ENCODE peak calls at places on chromosomes 5 and 9, in five cellular contexts. N is heart left ventricle, U is endothelial cell, G is body of pancreas, O is spleen. X is an unnamed sample.

GRCh38 chr9:80204054-80204453 is 632.3 kb downstream of the TLE4 start:
- DNase-seq in N (no peak), U (no peak), G (no peak), O (no peak), X (no peak)

GRCh38 chr5:159102294-159102934 is 2.7 kb upstream of the EBF1 start:
- DNase-seq in N (no peak), U (no peak), G (no peak), O (no peak), X (no peak)

GRCh38 chr9:137233143-137233980 is 2.7 kb downstream of the SLC34A3 start:
- DNase-seq in N (no peak), U (no peak), G (no peak), O (no peak), X (no peak)

GRCh38 chr9:92276223-92277007 is 17.1 kb downstream of the IARS1 start:
- DNase-seq in N (no peak), U (peak; percentile 19), G (no peak), O (no peak), X (no peak)

GRCh38 chr9:128105538-128106175 is 21.9 kb downstream of the PTGES2 start:
- DNase-seq in N (no peak), U (no peak), G (no peak), O (peak; percentile 60), X (no peak)

GRCh38 chr9:96176901-96177718 is 124.9 kb downstream of the HSD17B3 start:
- DNase-seq in N (no peak), U (no peak), G (peak; percentile 43), O (no peak), X (no peak)

GRCh38 chr5:32709789-32710334 is 1.3 kb upstream of the NPR3 start:
- DNase-seq in N (peak; percentile 71), U (peak; percentile 74), G (peak; percentile 61), O (peak; percentile 79), X (peak; percentile 85)

GRCh38 chr5:14816999-14817761 is 54.4 kb downstream of the ANKH start:
- DNase-seq in N (no peak), U (no peak), G (no peak), O (no peak), X (peak; percentile 78)

GRCh38 chr9:35760651-35761050 is 6.6 kb upstream of the MSMP start:
- DNase-seq in N (no peak), U (peak; percentile 28), G (peak; percentile 60), O (no peak), X (no peak)

GRCh38 chr5:50744761-50745160 is 78.3 kb downstream of the PARP8 start:
- DNase-seq in N (no peak), U (no peak), G (no peak), O (no peak), X (peak; percentile 38)

GRCh38 chr5:9207820-9208418 is 338.0 kb downstream of the SEMA5A start:
- DNase-seq in N (no peak), U (no peak), G (no peak), O (no peak), X (peak; percentile 56)

GRCh38 chr5:75048457-75048953 is 3.9 kb downstream of the GCNT4 start:
- DNase-seq in N (no peak), U (no peak), G (no peak), O (no peak), X (no peak)

GRCh38 chr5:154087260-154087659 is 48.5 kb downstream of the MFAP3 start:
- DNase-seq in N (no peak), U (no peak), G (no peak), O (no peak), X (no peak)

GRCh38 chr9:111036068-111036789 is 2.0 kb downstream of the LPAR1 start:
- DNase-seq in N (peak; percentile 35), U (peak; percentile 70), G (peak; percentile 65), O (peak; percentile 80), X (peak; percentile 47)

GRCh38 chr5:80713640-80714039 is 58.9 kb upstream of the DHFR start:
- DNase-seq in N (no peak), U (no peak), G (no peak), O (no peak), X (no peak)

GRCh38 chr5:180618830-180619562 is 27.7 kb upstream of the SCGB3A1 start:
- DNase-seq in N (no peak), U (peak; percentile 52), G (no peak), O (no peak), X (no peak)

GRCh38 chr5:109049565-109049964 is 301.9 kb downstream of the FER start:
- DNase-seq in N (no peak), U (no peak), G (no peak), O (no peak), X (no peak)

GRCh38 chr5:77935516-77936364 is 159.6 kb upstream of the TBCA start:
- DNase-seq in N (no peak), U (no peak), G (no peak), O (no peak), X (peak; percentile 17)

GRCh38 chr9:113794721-113795120 is 81.4 kb upstream of the ZNF618 start:
- DNase-seq in N (no peak), U (no peak), G (no peak), O (no peak), X (no peak)

GRCh38 chr9:113910036-113910639 is 34.0 kb downstream of the ZNF618 start:
- DNase-seq in N (no peak), U (no peak), G (peak; percentile 93), O (no peak), X (no peak)

GRCh38 chr5:140358738-140359310 is 1.2 kb upstream of the SLC4A9 start:
- DNase-seq in N (no peak), U (peak; percentile 66), G (no peak), O (no peak), X (peak; percentile 43)
- TF ChIP-seq CTCF in N (peak; percentile 9), U (peak; percentile 62), G (no peak), O (no peak), X (peak; percentile 80)

DNA sequence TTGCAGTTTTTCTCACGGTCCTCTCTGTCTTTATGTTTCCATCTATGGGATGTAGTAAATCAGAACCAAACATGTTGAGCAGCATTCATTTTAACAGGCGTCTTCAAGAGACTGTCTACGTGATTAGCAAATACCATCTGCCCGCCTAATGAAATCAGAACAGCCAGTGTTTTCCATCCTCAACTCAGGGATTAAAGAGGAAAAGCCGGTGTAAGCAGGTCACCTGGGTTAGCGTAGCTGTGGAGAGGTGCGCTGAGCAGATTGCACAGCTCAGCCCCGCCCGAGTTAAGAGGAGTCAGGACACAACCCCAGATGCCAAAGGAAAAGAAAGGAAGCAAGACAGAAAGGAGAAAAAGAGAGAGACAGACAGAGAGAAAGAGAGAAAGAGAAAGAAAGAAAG is 54.3 kb upstream of the ANKRD33B start:
- DNase-seq in N (no peak), U (no peak), G (no peak), O (no peak), X (no peak)
- TF ChIP-seq CTCF in N (no peak), U (no peak), G (no peak), O (no peak), X (no peak)

DNA sequence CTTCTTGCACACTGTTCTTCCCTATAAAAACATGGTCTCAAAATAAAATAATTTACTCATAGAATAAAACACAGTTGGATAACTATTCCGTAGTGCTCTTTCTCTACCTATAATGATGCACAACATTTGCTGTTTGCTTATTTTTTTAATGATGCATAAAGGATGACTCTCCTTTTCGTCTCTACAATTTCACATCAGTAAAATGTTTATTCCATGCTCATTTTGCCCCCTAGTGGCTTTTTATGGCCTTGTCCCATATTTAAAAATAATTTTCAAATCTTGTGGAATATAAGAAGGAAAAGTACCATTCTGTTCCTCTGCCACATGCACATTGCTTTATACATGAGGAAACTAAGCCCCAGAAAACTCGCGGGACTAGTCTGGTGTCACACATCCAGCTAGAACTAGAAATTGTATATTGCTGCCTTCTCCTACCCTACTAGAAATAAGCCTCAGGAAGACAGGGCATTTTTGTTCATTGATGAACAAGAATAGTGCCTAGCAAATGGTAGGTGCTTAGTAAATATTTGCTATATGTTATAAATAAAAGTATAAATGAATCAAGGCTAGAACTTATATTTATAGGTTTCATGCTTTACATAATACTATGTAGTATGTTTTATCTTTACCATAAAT is 12.7 kb downstream of the KCTD16 start:
- DNase-seq in N (no peak), U (no peak), G (no peak), O (no peak), X (peak; percentile 69)
- TF ChIP-seq CTCF in N (peak; percentile 65), U (peak; percentile 77), G (peak; percentile 9), O (peak; percentile 46), X (peak; percentile 89)

DNA sequence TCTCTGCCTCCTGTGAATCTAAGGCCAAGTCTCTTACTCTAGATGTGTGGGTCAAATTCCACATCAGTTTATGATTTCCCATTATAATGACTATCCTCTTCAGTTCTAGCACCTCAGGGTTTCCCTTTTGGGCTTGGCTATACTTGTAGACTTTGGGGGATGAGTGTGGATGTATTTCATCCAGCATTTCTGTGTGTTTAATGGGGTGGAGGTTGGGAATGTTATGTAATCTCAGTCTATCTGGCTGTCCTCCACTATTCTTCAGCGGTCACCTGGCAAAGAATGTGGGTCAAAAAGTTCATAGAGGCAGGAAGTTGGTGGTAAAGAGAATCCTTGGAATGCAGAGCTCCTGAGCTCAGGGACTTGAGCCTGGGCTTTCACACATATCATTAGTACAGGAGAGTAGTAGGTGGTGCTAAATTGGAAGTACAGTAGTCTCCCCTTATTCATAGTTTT is 64.9 kb downstream of the CFAP95 start:
- DNase-seq in N (no peak), U (no peak), G (no peak), O (no peak), X (no peak)
- TF ChIP-seq CTCF in N (no peak), U (no peak), G (no peak), O (no peak), X (no peak)

DNA sequence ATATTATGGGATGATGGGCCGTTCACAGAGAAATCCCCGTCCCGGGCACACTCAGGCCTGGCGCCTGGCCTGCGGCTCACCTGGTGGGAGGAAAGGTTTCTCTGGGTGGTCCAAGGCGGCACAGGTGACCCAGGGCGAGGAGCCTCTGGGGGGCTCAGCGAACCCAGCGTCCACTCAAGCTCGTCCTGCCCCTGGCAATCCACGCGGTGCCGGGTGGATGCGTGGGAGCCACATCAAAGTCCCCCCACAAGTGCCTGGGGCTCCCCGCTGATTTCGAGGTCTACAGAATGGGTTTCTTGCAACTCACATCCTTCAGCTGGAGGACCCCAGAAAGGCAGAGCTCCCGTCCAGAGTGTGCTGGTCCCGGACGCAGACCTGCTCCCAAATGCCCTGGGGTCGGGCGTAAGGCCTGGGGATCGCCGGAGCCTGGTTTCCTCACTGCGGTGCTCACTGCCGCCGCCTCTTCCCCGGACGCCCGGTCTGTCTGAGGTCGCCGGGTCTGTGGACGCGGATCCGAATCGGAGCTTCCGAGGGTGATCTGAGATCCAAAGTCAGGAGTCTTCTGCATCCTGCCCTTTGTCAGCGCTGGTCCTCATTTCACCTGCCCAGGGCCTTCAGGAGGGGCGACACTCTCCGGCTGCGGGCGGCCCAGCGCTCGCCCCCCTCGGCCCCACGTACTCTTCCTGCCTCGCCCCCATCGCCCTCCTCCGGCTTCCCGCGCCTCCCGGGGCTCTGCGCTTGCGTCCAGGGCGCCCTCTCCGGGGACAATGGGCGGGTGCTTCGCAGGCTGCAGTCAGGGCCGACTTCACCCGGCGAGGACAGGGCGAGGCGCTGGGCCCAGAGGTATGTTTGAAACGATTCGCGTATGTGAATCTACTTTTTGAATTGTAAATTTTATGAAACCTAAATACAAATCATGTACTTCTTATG is 20.0 kb upstream of the RUFY1 start:
- DNase-seq in N (peak; percentile 83), U (peak; percentile 73), G (peak; percentile 46), O (peak; percentile 95), X (no peak)
- TF ChIP-seq CTCF in N (peak; percentile 24), U (no peak), G (no peak), O (no peak), X (peak; percentile 23)

GRCh38 chr9:289121-289520 is 74.5 kb downstream of the DOCK8 start:
- DNase-seq in N (no peak), U (no peak), G (no peak), O (no peak), X (no peak)

GRCh38 chr9:297795-298119 is 83.1 kb downstream of the DOCK8 start:
- DNase-seq in N (no peak), U (no peak), G (no peak), O (no peak), X (no peak)

GRCh38 chr9:297104-297794 is 82.6 kb downstream of the DOCK8 start:
- DNase-seq in N (peak; percentile 18), U (no peak), G (peak; percentile 31), O (peak; percentile 82), X (no peak)

GRCh38 chr9:292915-293314 is 78.2 kb downstream of the DOCK8 start:
- DNase-seq in N (no peak), U (no peak), G (no peak), O (no peak), X (no peak)
- TF ChIP-seq CTCF in N (no peak), U (no peak), G (no peak), O (no peak), X (peak; percentile 6)